ENCODE peak calls at places on chromosome 22, in six cellular contexts. One of them, this sample, is unnamed.

GRCh38 chr22:40533712-40534378 is 102.7 kb downstream of the MRTFA start:
- DNase-seq in sciatic nerve: no peak
- DNase-seq in cardiac fibroblast: peak
- DNase-seq in activated CD4-positive, CD25-positive, alpha-beta regulatory T cell: no peak
- DNase-seq in GM12891: peak
- DNase-seq in LoVo: no peak
- DNase-seq in this sample: no peak

GRCh38 chr22:25823276-25823675 is 81.3 kb downstream of the MYO18B start:
- DNase-seq in sciatic nerve: no peak
- DNase-seq in cardiac fibroblast: no peak
- DNase-seq in activated CD4-positive, CD25-positive, alpha-beta regulatory T cell: no peak
- DNase-seq in GM12891: no peak
- DNase-seq in LoVo: no peak
- DNase-seq in this sample: no peak

GRCh38 chr22:34567367-34567766 is 498.6 kb upstream of the ISX start:
- DNase-seq in sciatic nerve: no peak
- DNase-seq in cardiac fibroblast: no peak
- DNase-seq in activated CD4-positive, CD25-positive, alpha-beta regulatory T cell: no peak
- DNase-seq in GM12891: no peak
- DNase-seq in LoVo: no peak
- DNase-seq in this sample: no peak

GRCh38 chr22:28025333-28025732 is 106.3 kb upstream of the PITPNB start:
- DNase-seq in sciatic nerve: peak
- DNase-seq in cardiac fibroblast: no peak
- DNase-seq in activated CD4-positive, CD25-positive, alpha-beta regulatory T cell: no peak
- DNase-seq in GM12891: no peak
- DNase-seq in LoVo: no peak
- DNase-seq in this sample: no peak

GRCh38 chr22:45009881-45010531 is at the start of gene PHF21B:
- DNase-seq in sciatic nerve: peak
- DNase-seq in cardiac fibroblast: peak
- DNase-seq in activated CD4-positive, CD25-positive, alpha-beta regulatory T cell: no peak
- DNase-seq in GM12891: no peak
- DNase-seq in LoVo: no peak
- DNase-seq in this sample: peak

GRCh38 chr22:43890901-43891331 is 897 bp downstream of the PNPLA5 start:
- DNase-seq in sciatic nerve: peak
- DNase-seq in cardiac fibroblast: no peak
- DNase-seq in activated CD4-positive, CD25-positive, alpha-beta regulatory T cell: no peak
- DNase-seq in GM12891: no peak
- DNase-seq in LoVo: no peak
- DNase-seq in this sample: no peak

GRCh38 chr22:30422481-30423295 is 2.9 kb upstream of the MTFP1 start:
- DNase-seq in sciatic nerve: peak
- DNase-seq in cardiac fibroblast: peak
- DNase-seq in activated CD4-positive, CD25-positive, alpha-beta regulatory T cell: no peak
- DNase-seq in GM12891: no peak
- DNase-seq in LoVo: peak
- DNase-seq in this sample: no peak

GRCh38 chr22:20433686-20434241 is 3.9 kb downstream of the SCARF2 start:
- DNase-seq in sciatic nerve: peak
- DNase-seq in cardiac fibroblast: no peak
- DNase-seq in activated CD4-positive, CD25-positive, alpha-beta regulatory T cell: no peak
- DNase-seq in GM12891: no peak
- DNase-seq in LoVo: no peak
- DNase-seq in this sample: peak

GRCh38 chr22:27295071-27295470 is 506.5 kb downstream of the MN1 start:
- DNase-seq in sciatic nerve: no peak
- DNase-seq in cardiac fibroblast: no peak
- DNase-seq in activated CD4-positive, CD25-positive, alpha-beta regulatory T cell: no peak
- DNase-seq in GM12891: no peak
- DNase-seq in LoVo: no peak
- DNase-seq in this sample: no peak